ENCODE peak calls at places on chromosomes 2 and 18, in four cellular contexts. One of them, this sample, is unnamed.
A peak's percentile ranks its signal among the peaks of the same experiment; 100 is the strongest.

GRCh38 chr2:69073928-69074575 is 61.1 kb downstream of the ANTXR1 start:
- DNase-seq in uterus: no peak
- DNase-seq in AG09309: no peak
- DNase-seq in HepG2: peak; percentile 42
- DNase-seq in this sample: no peak

GRCh38 chr2:127853667-127854066 is 4.3 kb downstream of the POLR2D start:
- DNase-seq in uterus: no peak
- DNase-seq in AG09309: no peak
- DNase-seq in HepG2: no peak
- DNase-seq in this sample: no peak

GRCh38 chr2:71842744-71843143 is 304.9 kb downstream of the CYP26B1 start:
- DNase-seq in uterus: no peak
- DNase-seq in AG09309: no peak
- DNase-seq in HepG2: no peak
- DNase-seq in this sample: no peak

GRCh38 chr18:75638223-75638596 is 210.7 kb upstream of the SMIM21 start:
- DNase-seq in uterus: no peak
- DNase-seq in AG09309: no peak
- DNase-seq in HepG2: no peak
- DNase-seq in this sample: peak; percentile 47

GRCh38 chr2:24972315-24972958 is 682 bp upstream of the DNAJC27 start:
- DNase-seq in uterus: peak; percentile 33
- DNase-seq in AG09309: no peak
- DNase-seq in HepG2: peak; percentile 30
- DNase-seq in this sample: no peak

GRCh38 chr2:21096458-21096857 is 27.3 kb upstream of the TDRD15 start:
- DNase-seq in uterus: no peak
- DNase-seq in AG09309: no peak
- DNase-seq in HepG2: peak; percentile 89
- DNase-seq in this sample: no peak

GRCh38 chr18:71431689-71432088 is 1112.5 kb downstream of the CBLN2 start:
- DNase-seq in uterus: no peak
- DNase-seq in AG09309: no peak
- DNase-seq in HepG2: no peak
- DNase-seq in this sample: no peak

GRCh38 chr2:213119061-213119809 is 32.2 kb downstream of the IKZF2 start:
- DNase-seq in uterus: no peak
- DNase-seq in AG09309: peak; percentile 55
- DNase-seq in HepG2: no peak
- DNase-seq in this sample: peak; percentile 82

GRCh38 chr18:22098563-22098989 is 70.8 kb upstream of the GATA6 start:
- DNase-seq in uterus: no peak
- DNase-seq in AG09309: no peak
- DNase-seq in HepG2: no peak
- DNase-seq in this sample: no peak

GRCh38 chr2:112290098-112290497 is 14.7 kb downstream of the ZC3H6 start:
- DNase-seq in uterus: no peak
- DNase-seq in AG09309: no peak
- DNase-seq in HepG2: no peak
- DNase-seq in this sample: no peak

GRCh38 chr2:26623541-26624497 is 17.3 kb downstream of the CIB4 start:
- DNase-seq in uterus: no peak
- DNase-seq in AG09309: no peak
- DNase-seq in HepG2: no peak
- DNase-seq in this sample: no peak

GRCh38 chr2:230925879-230926765 is 1.1 kb upstream of the GPR55 start:
- DNase-seq in uterus: no peak
- DNase-seq in AG09309: no peak
- DNase-seq in HepG2: no peak
- DNase-seq in this sample: no peak

GRCh38 chr2:232636788-232637420 is 3.5 kb downstream of the EFHD1 start:
- DNase-seq in uterus: no peak
- DNase-seq in AG09309: no peak
- DNase-seq in HepG2: no peak
- DNase-seq in this sample: no peak

GRCh38 chr2:232633413-232634318 is at the start of gene EFHD1:
- DNase-seq in uterus: peak; percentile 87
- DNase-seq in AG09309: no peak
- DNase-seq in HepG2: no peak
- DNase-seq in this sample: no peak

GRCh38 chr2:232637832-232638231 is 4.4 kb downstream of the EFHD1 start:
- DNase-seq in uterus: no peak
- DNase-seq in AG09309: no peak
- DNase-seq in HepG2: no peak
- DNase-seq in this sample: no peak

GRCh38 chr2:232634319-232635150 is 1.1 kb downstream of the EFHD1 start:
- DNase-seq in uterus: peak; percentile 41
- DNase-seq in AG09309: no peak
- DNase-seq in HepG2: no peak
- DNase-seq in this sample: no peak

DNA sequence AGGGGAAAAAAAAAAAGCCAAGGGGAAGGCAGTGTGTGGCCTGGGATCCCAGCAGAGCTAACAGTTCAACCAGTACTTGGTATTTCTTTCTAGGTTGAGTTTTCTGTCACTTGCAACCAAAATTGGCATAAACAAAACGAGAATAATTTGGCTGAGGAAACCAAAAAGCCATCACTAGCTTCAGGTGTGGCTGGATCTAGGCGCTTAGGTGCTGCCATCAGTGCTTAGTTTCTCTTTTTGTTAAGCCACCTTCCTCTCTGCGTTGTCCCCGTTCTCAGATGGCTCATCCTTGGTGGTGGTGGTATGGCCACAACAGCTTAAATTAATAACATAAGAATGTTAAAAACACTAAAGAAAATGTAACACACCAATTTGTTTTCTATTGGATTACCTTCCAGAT is 2.4 kb downstream of the EFHD1 start:
- DNase-seq in uterus: no peak
- DNase-seq in AG09309: no peak
- DNase-seq in HepG2: no peak
- DNase-seq in this sample: no peak
- H3K4me3 ChIP-seq in uterus: no peak overlapping the region
- H3K4me3 ChIP-seq in AG09309: no peak overlapping the region
- H3K4me3 ChIP-seq in HepG2: no peak overlapping the region
- H3K4me3 ChIP-seq in this sample: no peak overlapping the region

GRCh38 chr2:95300391-95300938 is 3.3 kb downstream of the KCNIP3 start:
- DNase-seq in uterus: no peak
- DNase-seq in AG09309: no peak
- DNase-seq in HepG2: no peak
- DNase-seq in this sample: no peak

GRCh38 chr2:95299961-95300360 is 2.8 kb downstream of the KCNIP3 start:
- DNase-seq in uterus: no peak
- DNase-seq in AG09309: no peak
- DNase-seq in HepG2: no peak
- DNase-seq in this sample: no peak

GRCh38 chr2:95297088-95297487 is at the start of gene KCNIP3:
- DNase-seq in uterus: no peak
- DNase-seq in AG09309: no peak
- DNase-seq in HepG2: no peak
- DNase-seq in this sample: no peak

GRCh38 chr2:95297639-95298395 is 670 bp downstream of the KCNIP3 start:
- DNase-seq in uterus: no peak
- DNase-seq in AG09309: no peak
- DNase-seq in HepG2: no peak
- DNase-seq in this sample: no peak

DNA sequence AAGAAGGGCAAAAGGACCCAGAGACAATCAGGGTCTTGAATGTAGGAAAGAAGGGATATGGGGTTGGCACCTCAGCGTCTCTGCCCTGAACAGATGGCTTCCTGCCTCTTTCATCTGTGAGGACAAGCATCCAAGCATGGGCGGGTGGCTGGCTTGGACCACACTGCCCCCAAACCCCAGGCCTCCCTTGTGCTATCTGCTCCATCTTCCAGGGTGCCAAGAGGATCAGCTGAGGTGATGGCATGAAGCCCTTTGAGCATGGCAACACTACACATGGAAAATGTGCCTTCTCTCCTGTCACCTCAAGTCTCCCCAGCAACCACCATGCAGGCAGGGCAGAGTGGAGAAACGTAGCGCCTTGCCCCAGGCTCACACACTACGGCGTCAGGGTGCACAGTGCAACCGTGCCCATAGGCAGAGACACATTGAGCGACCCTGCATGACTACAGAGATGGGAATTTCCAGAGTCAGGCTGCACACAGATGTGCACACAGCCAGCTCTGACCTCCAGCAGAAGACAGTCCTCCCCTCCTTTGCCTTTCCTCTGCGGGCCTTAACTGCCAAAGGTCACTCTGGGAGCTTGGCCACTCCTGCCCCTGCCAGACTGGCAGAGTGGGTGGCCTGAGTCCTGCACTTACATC is 1.4 kb downstream of the KCNIP3 start:
- DNase-seq in uterus: no peak
- DNase-seq in AG09309: no peak
- DNase-seq in HepG2: no peak
- DNase-seq in this sample: no peak
- H3K4me3 ChIP-seq in uterus: no peak overlapping the region
- H3K4me3 ChIP-seq in AG09309: no peak overlapping the region
- H3K4me3 ChIP-seq in HepG2: no peak overlapping the region
- H3K4me3 ChIP-seq in this sample: no peak overlapping the region

DNA sequence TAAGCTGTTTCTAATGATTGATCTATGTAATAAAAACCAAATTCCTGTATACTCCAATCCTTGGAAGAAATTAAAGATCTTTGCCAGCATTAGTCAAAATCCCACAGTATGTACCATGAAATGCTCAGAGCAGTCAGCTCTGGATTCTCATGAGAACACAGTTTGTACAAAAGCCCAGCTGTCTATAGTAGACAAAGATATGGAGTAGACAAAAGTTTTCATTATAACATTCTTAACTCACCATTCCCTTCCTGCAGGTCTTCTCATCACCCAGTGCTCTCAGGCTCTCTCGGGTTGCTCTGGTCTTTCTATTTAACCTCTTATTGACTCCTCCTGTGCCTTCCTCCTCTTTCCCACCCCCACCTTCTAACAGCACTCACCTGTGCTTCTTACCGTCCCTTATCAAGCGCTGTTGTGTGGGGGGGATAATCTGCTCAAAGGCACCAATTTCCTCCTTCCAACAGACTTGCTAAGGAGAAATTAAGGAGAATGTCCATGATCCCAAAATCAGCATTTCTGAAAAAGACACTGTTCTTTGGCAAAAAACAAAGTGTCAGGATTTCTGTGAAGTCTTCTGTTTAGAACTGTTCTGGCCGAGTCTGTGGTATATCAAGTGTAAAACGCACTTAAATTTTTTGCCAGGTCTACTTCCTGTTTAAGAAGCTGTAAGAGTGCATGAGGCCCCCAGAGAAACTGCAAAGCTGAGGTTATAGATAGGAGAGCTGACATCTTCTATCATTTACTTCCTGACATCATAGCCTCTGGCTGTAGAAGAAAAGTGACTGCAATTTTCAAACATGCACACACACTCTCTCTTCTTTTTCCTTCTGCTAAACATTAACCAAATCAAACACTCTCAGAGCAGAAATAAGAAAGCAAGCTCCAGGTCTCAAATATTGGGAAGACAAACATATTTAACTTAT is 144.1 kb downstream of the EVA1A start:
- DNase-seq in uterus: no peak
- DNase-seq in AG09309: no peak
- DNase-seq in HepG2: no peak
- DNase-seq in this sample: no peak
- H3K4me3 ChIP-seq in uterus: no peak overlapping the region
- H3K4me3 ChIP-seq in AG09309: no peak overlapping the region
- H3K4me3 ChIP-seq in HepG2: no peak overlapping the region
- H3K4me3 ChIP-seq in this sample: no peak overlapping the region

GRCh38 chr2:105144941-105145300 is 96.6 kb upstream of the GPR45 start:
- DNase-seq in uterus: no peak
- DNase-seq in AG09309: no peak
- DNase-seq in HepG2: no peak
- DNase-seq in this sample: no peak
- H3K4me3 ChIP-seq in uterus: no peak overlapping the region
- H3K4me3 ChIP-seq in AG09309: no peak overlapping the region
- H3K4me3 ChIP-seq in HepG2: no peak overlapping the region
- H3K4me3 ChIP-seq in this sample: no peak overlapping the region

GRCh38 chr2:182452456-182452990 is 25.7 kb upstream of the PDE1A start:
- DNase-seq in uterus: no peak
- DNase-seq in AG09309: no peak
- DNase-seq in HepG2: no peak
- DNase-seq in this sample: no peak
- H3K4me3 ChIP-seq in uterus: no peak overlapping the region
- H3K4me3 ChIP-seq in AG09309: no peak overlapping the region
- H3K4me3 ChIP-seq in HepG2: no peak overlapping the region
- H3K4me3 ChIP-seq in this sample: no peak overlapping the region

GRCh38 chr2:239316562-239317465 is 84.0 kb downstream of the HDAC4 start:
- DNase-seq in uterus: peak; percentile 67
- DNase-seq in AG09309: no peak
- DNase-seq in HepG2: no peak
- DNase-seq in this sample: no peak

GRCh38 chr2:239319261-239319661 is 81.6 kb downstream of the HDAC4 start:
- DNase-seq in uterus: peak; percentile 61
- DNase-seq in AG09309: no peak
- DNase-seq in HepG2: no peak
- DNase-seq in this sample: no peak

GRCh38 chr2:239318091-239318725 is 82.6 kb downstream of the HDAC4 start:
- DNase-seq in uterus: no peak
- DNase-seq in AG09309: no peak
- DNase-seq in HepG2: no peak
- DNase-seq in this sample: no peak

GRCh38 chr2:239321596-239322413 is 79.0 kb downstream of the HDAC4 start:
- DNase-seq in uterus: no peak
- DNase-seq in AG09309: no peak
- DNase-seq in HepG2: no peak
- DNase-seq in this sample: no peak

DNA sequence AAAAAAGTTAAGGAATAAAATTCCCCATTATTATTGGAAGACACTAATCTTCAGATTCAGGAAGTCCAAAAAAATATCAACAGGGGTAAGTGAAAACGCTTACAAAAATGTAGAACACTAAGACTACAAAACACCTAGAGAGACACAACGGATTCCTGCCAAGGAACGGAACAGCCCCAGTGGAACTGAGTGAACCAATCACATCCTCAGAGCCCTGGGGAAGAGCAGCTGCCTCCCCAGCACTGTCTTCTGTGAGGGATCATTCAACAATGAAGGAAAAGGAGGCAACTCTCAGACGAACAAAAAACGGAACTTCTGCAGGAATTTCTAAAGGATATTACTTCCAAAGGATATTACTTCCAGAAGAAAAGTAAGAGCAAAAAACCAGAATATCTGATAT is 82.0 kb downstream of the HDAC4 start:
- DNase-seq in uterus: no peak
- DNase-seq in AG09309: no peak
- DNase-seq in HepG2: no peak
- DNase-seq in this sample: no peak
- H3K4me3 ChIP-seq in uterus: peak overlapping the region; percentile 34
- H3K4me3 ChIP-seq in AG09309: peak overlapping the region; percentile 36
- H3K4me3 ChIP-seq in HepG2: no peak overlapping the region
- H3K4me3 ChIP-seq in this sample: peak overlapping the region; percentile 17